ENCODE peak calls at places on chromosomes 5 and 9, in four cellular contexts. L, P, Z and M are unnamed samples.

GRCh38 chr9:120781236-120781635 is 12.0 kb downstream of the FBXW2 start:
- DNase-seq in Z (no peak), L (no peak), P (no peak), M (no peak)

GRCh38 chr5:4551034-4551433 is 589.1 kb upstream of the ADAMTS16 start:
- DNase-seq in L (no peak), P (no peak), Z (no peak), M (no peak)

GRCh38 chr5:150054569-150054968 is 31.8 kb downstream of the CSF1R start:
- DNase-seq in L (no peak), P (no peak), Z (no peak), M (no peak)

GRCh38 chr5:133552925-133553525 is 59.3 kb downstream of the FSTL4 start:
- DNase-seq in Z (peak; percentile 70), P (peak; percentile 25), L (peak; percentile 41), M (peak; percentile 22)

GRCh38 chr5:159419567-159419966 is 89.3 kb upstream of the IL12B start:
- DNase-seq in P (peak; percentile 18), Z (no peak), L (no peak), M (no peak)

GRCh38 chr5:112956606-112957005 is 20.0 kb upstream of the DCP2 start:
- DNase-seq in P (no peak), L (no peak), Z (no peak), M (no peak)

GRCh38 chr5:9046756-9047481 is 499.0 kb downstream of the SEMA5A start:
- DNase-seq in L (no peak), Z (no peak), P (no peak), M (peak; percentile 79)

GRCh38 chr5:143562935-143563334 is 159.4 kb upstream of the NR3C1 start:
- DNase-seq in Z (no peak), P (peak; percentile 82), L (no peak), M (no peak)

GRCh38 chr5:125245216-125245615 is 498.8 kb upstream of the ZNF608 start:
- DNase-seq in P (no peak), L (no peak), Z (no peak), M (no peak)

GRCh38 chr9:38662763-38663593 is 42.6 kb upstream of the ANKRD18A start:
- DNase-seq in P (no peak), Z (no peak), L (no peak), M (no peak)

GRCh38 chr9:94199776-94200175 is 59.3 kb upstream of the ZNF169 start:
- DNase-seq in Z (no peak), P (no peak), L (no peak), M (no peak)

GRCh38 chr5:142814122-142814521 is 43.9 kb downstream of the ARHGAP26 start:
- DNase-seq in Z (no peak), P (no peak), L (no peak), M (no peak)

GRCh38 chr9:115098226-115098965 is 19.6 kb downstream of the TNC start:
- DNase-seq in P (no peak), L (no peak), Z (no peak), M (no peak)

GRCh38 chr9:126856326-126856877 is 4.0 kb upstream of the ZBTB34 start:
- DNase-seq in P (no peak), L (no peak), Z (no peak), M (no peak)

GRCh38 chr5:82104872-82105271 is 133.0 kb downstream of the ATG10 start:
- DNase-seq in P (no peak), L (no peak), Z (no peak), M (no peak)

GRCh38 chr9:96620832-96621269 is 1.2 kb upstream of the CDC14B start:
- DNase-seq in Z (no peak), L (no peak), P (peak; percentile 51), M (no peak)

GRCh38 chr5:99248066-99248465 is 319.3 kb upstream of the CHD1 start:
- DNase-seq in P (no peak), L (no peak), Z (no peak), M (no peak)

GRCh38 chr5:163564321-163564924 is 59.0 kb downstream of the MAT2B start:
- DNase-seq in Z (peak; percentile 39), P (peak; percentile 50), L (peak; percentile 48), M (peak; percentile 53)

GRCh38 chr9:126461029-126461428 is 134.4 kb downstream of the MVB12B start:
- DNase-seq in Z (no peak), P (no peak), L (no peak), M (no peak)

GRCh38 chr9:4750021-4750673 is 9.1 kb upstream of the AK3 start:
- DNase-seq in P (no peak), Z (peak; percentile 45), L (no peak), M (no peak)

GRCh38 chr9:90127923-90128322 is 514.7 kb downstream of the DIRAS2 start:
- DNase-seq in P (no peak), Z (no peak), L (no peak), M (no peak)

GRCh38 chr9:90421786-90422185 is 220.8 kb downstream of the DIRAS2 start:
- DNase-seq in Z (no peak), P (no peak), L (no peak), M (no peak)

GRCh38 chr5:79890119-79890870 is 100.8 kb downstream of the MTX3 start:
- DNase-seq in L (no peak), P (peak; percentile 6), Z (no peak), M (no peak)

GRCh38 chr9:101574773-101575333 is 19.9 kb downstream of the PPP3R2 start:
- DNase-seq in L (no peak), P (no peak), Z (no peak), M (no peak)

GRCh38 chr9:38048319-38048969 is 20.6 kb downstream of the SHB start:
- DNase-seq in P (no peak), L (no peak), Z (no peak), M (no peak)

GRCh38 chr5:112684737-112685136 is 52.9 kb upstream of the APC start:
- DNase-seq in L (no peak), P (no peak), Z (no peak), M (no peak)

GRCh38 chr5:145237843-145238242 is 597.3 kb downstream of the PRELID2 start:
- DNase-seq in Z (no peak), P (peak; percentile 50), L (peak; percentile 69), M (peak; percentile 28)

GRCh38 chr9:32248189-32248712 is 136.2 kb upstream of the ACO1 start:
- DNase-seq in Z (no peak), P (peak; percentile 65), L (no peak), M (no peak)

GRCh38 chr5:133376986-133377385 is 235.4 kb downstream of the FSTL4 start:
- DNase-seq in P (no peak), Z (no peak), L (no peak), M (no peak)

GRCh38 chr9:108053555-108054061 is 564.0 kb upstream of the KLF4 start:
- DNase-seq in Z (no peak), P (no peak), L (no peak), M (no peak)

GRCh38 chr9:138103111-138103823 is 225.7 kb downstream of the CACNA1B start:
- DNase-seq in Z (no peak), L (no peak), P (no peak), M (no peak)

GRCh38 chr9:138105123-138105415 is 227.5 kb downstream of the CACNA1B start:
- DNase-seq in P (no peak), L (no peak), Z (peak; percentile 3), M (no peak)

GRCh38 chr9:138102246-138103051 is 224.9 kb downstream of the CACNA1B start:
- DNase-seq in Z (no peak), P (no peak), L (no peak), M (no peak)

GRCh38 chr9:138104251-138105122 is 226.9 kb downstream of the CACNA1B start:
- DNase-seq in P (no peak), Z (peak; percentile 1), L (no peak), M (no peak)

DNA sequence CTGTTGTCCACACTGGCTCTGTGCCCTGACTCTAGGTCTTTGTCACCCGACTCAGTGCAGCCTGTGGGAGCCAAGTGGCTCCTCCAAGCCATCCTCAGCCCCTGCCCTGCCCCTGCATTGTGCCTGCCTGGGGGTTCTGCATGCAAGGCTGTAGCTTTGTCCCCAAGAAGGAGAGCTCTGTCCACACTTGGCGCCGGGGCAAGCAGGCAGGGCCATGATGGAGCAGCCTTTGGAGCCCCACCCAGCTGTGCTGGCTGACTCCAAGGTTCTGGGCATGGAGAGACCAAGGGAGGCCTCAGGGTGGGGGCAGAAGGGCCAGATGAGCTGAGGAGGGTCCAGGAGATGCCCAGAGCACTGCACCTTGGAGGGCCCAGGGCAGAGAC is 226.2 kb downstream of the CACNA1B start:
- DNase-seq in P (no peak), Z (no peak), L (no peak), M (no peak)
- TF ChIP-seq TCF7L2 in P (no peak), Z (no peak), L (no peak), M (no peak)

DNA sequence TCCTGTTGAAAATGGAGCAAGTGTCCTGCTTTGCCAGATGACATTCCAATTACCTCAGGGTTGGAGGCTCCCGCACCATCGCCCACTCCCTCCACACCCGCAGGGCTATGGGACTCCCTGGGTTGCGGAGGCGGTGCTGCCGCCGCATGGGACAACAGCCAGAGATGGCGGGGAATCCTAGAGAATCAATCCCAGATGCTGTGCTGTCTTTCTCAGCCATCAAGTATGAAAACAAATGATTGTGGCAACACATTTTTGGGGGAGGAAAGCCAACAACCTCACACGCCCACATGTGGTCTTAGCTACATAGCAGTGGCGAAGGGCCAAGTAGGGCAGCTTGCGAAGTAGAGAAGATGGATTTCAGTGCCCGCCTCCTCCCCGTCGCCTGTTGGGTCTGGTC is 46.7 kb downstream of the IL31RA start:
- DNase-seq in P (peak; percentile 13), Z (no peak), L (no peak), M (no peak)
- TF ChIP-seq POLR2AphosphoS5 in P (no peak), Z (no peak), L (no peak), M (no peak)

GRCh38 chr9:72537671-72538070 is 16.3 kb downstream of the TMC1 start:
- DNase-seq in P (no peak), L (no peak), Z (no peak), M (no peak)
- TF ChIP-seq TCF7L2 in P (no peak), L (no peak), Z (no peak), M (no peak)

GRCh38 chr5:124061663-124062062 is 549.7 kb downstream of the CSNK1G3 start:
- DNase-seq in L (no peak), P (no peak), Z (no peak), M (no peak)
- TF ChIP-seq POLR2AphosphoS5 in L (no peak), P (no peak), Z (no peak), M (no peak)

DNA sequence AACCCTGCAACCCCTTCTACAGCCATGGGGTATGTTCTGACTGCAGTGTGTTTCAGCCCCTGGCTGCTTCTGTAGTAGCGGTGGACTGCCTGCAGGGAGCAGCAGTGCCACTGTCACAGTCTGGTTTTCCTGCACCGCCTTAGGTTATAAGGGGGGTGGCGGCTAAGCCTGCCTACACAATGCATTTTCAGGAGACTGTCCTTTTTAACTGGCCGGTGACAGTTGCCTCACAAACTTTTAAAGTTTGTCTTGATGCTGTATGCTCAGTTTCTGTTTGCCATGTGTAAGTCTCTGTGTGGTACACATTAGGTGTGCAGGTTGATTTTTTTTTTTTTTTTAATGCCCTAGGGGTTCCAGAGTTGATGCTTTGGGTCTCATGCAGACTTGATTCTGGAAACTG is 53.0 kb downstream of the NUP214 start:
- DNase-seq in L (peak; percentile 39), Z (peak; percentile 100), P (peak; percentile 35), M (peak; percentile 43)
- TF ChIP-seq TCF7L2 in L (no peak), Z (no peak), P (no peak), M (no peak)

DNA sequence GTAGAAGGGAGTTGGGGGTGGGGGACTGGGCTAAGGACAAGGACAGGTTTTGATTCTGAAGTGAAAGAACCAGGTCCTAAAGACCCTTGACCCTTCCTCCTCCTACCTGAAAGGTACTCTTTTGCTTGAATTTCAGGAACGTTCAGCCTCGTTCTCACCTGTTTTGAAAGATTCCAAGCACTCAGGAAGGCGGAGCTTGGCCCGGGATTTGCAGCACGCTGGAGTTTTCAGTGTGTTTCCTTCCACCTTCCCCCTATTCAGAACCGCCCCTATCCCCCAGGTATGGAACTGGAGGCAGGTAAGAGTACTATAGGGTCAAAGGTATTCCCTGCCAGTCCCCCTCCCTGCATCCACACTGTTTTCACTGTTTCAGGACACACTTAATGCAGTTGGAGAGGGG is 7.1 kb downstream of the EGR1 start:
- DNase-seq in P (no peak), Z (no peak), L (no peak), M (no peak)
- TF ChIP-seq POLR2AphosphoS5 in P (no peak), Z (no peak), L (no peak), M (no peak)